ENCODE peak calls at places on chromosomes 2 and 18, in four cellular contexts. T is colonic mucosa, B is PC-3, F is ACHN. D is an unnamed sample.

GRCh38 chr2:98771771-98772521 is 41.0 kb upstream of the MGAT4A start:
- DNase-seq in T (no peak), B (no peak), F (no peak), D (no peak)

GRCh38 chr2:224009605-224010330 is 29.3 kb downstream of the SERPINE2 start:
- DNase-seq in T (no peak), B (peak; percentile 47), F (no peak), D (no peak)

GRCh38 chr18:33470229-33470628 is 29.7 kb upstream of the CCDC178 start:
- DNase-seq in T (no peak), B (peak; percentile 57), F (no peak), D (no peak)

GRCh38 chr2:238287702-238288649 is at the start of gene PER2:
- DNase-seq in T (peak; percentile 65), B (peak; percentile 78), F (peak; percentile 53), D (peak; percentile 81)

GRCh38 chr18:64110692-64111480 is 38.0 kb downstream of the LINC00305 start:
- DNase-seq in T (no peak), B (no peak), F (no peak), D (no peak)

GRCh38 chr2:96924775-96925747 is 55.2 kb upstream of the SEMA4C start:
- DNase-seq in T (no peak), B (no peak), F (no peak), D (no peak)

GRCh38 chr2:230819433-230819832 is 45.3 kb upstream of the ITM2C start:
- DNase-seq in T (no peak), B (no peak), F (no peak), D (no peak)

GRCh38 chr2:46305177-46305576 is 8.0 kb downstream of the EPAS1 start:
- DNase-seq in T (no peak), B (no peak), F (no peak), D (no peak)

GRCh38 chr18:58635891-58636290 is 7.0 kb upstream of the ALPK2 start:
- DNase-seq in T (no peak), B (peak; percentile 71), F (no peak), D (no peak)

GRCh38 chr2:144510206-144510991 is 9.5 kb downstream of the ZEB2 start:
- DNase-seq in T (no peak), B (no peak), F (peak; percentile 79), D (no peak)

GRCh38 chr18:48680871-48681270 is 142.0 kb downstream of the CTIF start:
- DNase-seq in T (no peak), B (no peak), F (no peak), D (peak; percentile 67)

GRCh38 chr2:233419626-233420431 is 65.5 kb downstream of the DGKD start:
- DNase-seq in T (no peak), B (no peak), F (no peak), D (no peak)

GRCh38 chr2:3146175-3146574 is 231.4 kb downstream of the EIPR1 start:
- DNase-seq in T (no peak), B (no peak), F (no peak), D (no peak)

GRCh38 chr18:48409591-48410094 is 460 bp upstream of the ZBTB7C start:
- DNase-seq in T (peak; percentile 24), B (no peak), F (no peak), D (peak; percentile 72)

GRCh38 chr2:74658516-74658915 is 4.5 kb downstream of the SEMA4F start:
- DNase-seq in T (no peak), B (peak; percentile 10), F (no peak), D (no peak)

GRCh38 chr2:937530-937929 is 13.1 kb upstream of the SNTG2 start:
- DNase-seq in T (no peak), B (no peak), F (no peak), D (no peak)

GRCh38 chr2:216827073-216827725 is 32.7 kb downstream of the TNP1 start:
- DNase-seq in T (no peak), B (no peak), F (no peak), D (no peak)

GRCh38 chr18:64982414-64983096 is 768.3 kb upstream of the CDH7 start:
- DNase-seq in T (no peak), B (no peak), F (no peak), D (no peak)

GRCh38 chr18:8785261-8785660 is 79.9 kb downstream of the MTCL1 start:
- DNase-seq in T (no peak), B (no peak), F (no peak), D (no peak)

GRCh38 chr2:165666605-165667004 is 127.4 kb downstream of the GALNT3 start:
- DNase-seq in T (no peak), B (no peak), F (no peak), D (no peak)

GRCh38 chr2:99240431-99240830 is 15.0 kb downstream of the LYG2 start:
- DNase-seq in T (no peak), B (no peak), F (no peak), D (no peak)

GRCh38 chr2:31729442-31730092 is 148.8 kb upstream of the SRD5A2 start:
- DNase-seq in T (no peak), B (peak; percentile 74), F (peak; percentile 51), D (no peak)

GRCh38 chr2:138182913-138183312 is 218.6 kb downstream of the HNMT start:
- DNase-seq in T (no peak), B (no peak), F (no peak), D (no peak)

GRCh38 chr2:25417715-25418369 is 76.1 kb upstream of the DNMT3A start:
- DNase-seq in T (no peak), B (no peak), F (no peak), D (no peak)

GRCh38 chr2:24908316-24908937 is 11.6 kb downstream of the ADCY3 start:
- DNase-seq in T (no peak), B (no peak), F (no peak), D (no peak)

GRCh38 chr18:77271720-77272481 is 22.3 kb downstream of the GALR1 start:
- DNase-seq in T (no peak), B (no peak), F (no peak), D (no peak)

GRCh38 chr18:22346342-22346967 is 71.3 kb downstream of the CTAGE1 start:
- DNase-seq in T (peak; percentile 88), B (peak; percentile 73), F (no peak), D (no peak)

GRCh38 chr2:158239271-158239670 is 137.6 kb downstream of the UPP2 start:
- DNase-seq in T (no peak), B (peak; percentile 68), F (no peak), D (no peak)

GRCh38 chr2:36951574-36951973 is 14.8 kb downstream of the STRN start:
- DNase-seq in T (no peak), B (peak; percentile 79), F (peak; percentile 9), D (no peak)

GRCh38 chr2:188751786-188752185 is 222.4 kb upstream of the COL3A1 start:
- DNase-seq in T (no peak), B (peak; percentile 63), F (no peak), D (no peak)

GRCh38 chr2:17792515-17792914 is 23.7 kb upstream of the MSGN1 start:
- DNase-seq in T (no peak), B (no peak), F (no peak), D (no peak)

GRCh38 chr2:128781166-128781887 is 462.7 kb upstream of the HS6ST1 start:
- DNase-seq in T (peak; percentile 4), B (no peak), F (no peak), D (no peak)

GRCh38 chr2:118496467-118496866 is 351.0 kb downstream of the EN1 start:
- DNase-seq in T (no peak), B (no peak), F (no peak), D (no peak)

GRCh38 chr2:46461716-46462171 is 17.6 kb upstream of the TMEM247 start:
- DNase-seq in T (no peak), B (no peak), F (no peak), D (no peak)

GRCh38 chr2:186590538-186591441 is 934 bp downstream of the ITGAV start:
- DNase-seq in T (peak; percentile 49), B (peak; percentile 64), F (peak; percentile 51), D (no peak)

GRCh38 chr18:51196116-51196810 is 1.2 kb downstream of the MEX3C start:
- DNase-seq in T (peak; percentile 53), B (no peak), F (peak; percentile 25), D (peak; percentile 72)

GRCh38 chr2:174711206-174711605 is 53.1 kb downstream of the CHRNA1 start:
- DNase-seq in T (no peak), B (no peak), F (no peak), D (no peak)

GRCh38 chr2:150209746-150210145 is 277.7 kb downstream of the RND3 start:
- DNase-seq in T (no peak), B (no peak), F (no peak), D (no peak)

GRCh38 chr2:158923180-158923594 is 45.3 kb upstream of the TANC1 start:
- DNase-seq in T (no peak), B (peak; percentile 73), F (no peak), D (no peak)

GRCh38 chr2:216308532-216308931 is 63.8 kb downstream of the MARCHF4 start:
- DNase-seq in T (no peak), B (no peak), F (no peak), D (no peak)

D was measured in lower lobe of right lung.